ENCODE peak calls at places on chromosomes 7 and 10, in ten cellular contexts. K is A549; Z is iPS DF 6.9; A is CD8-positive, alpha-beta memory T cell; H is WTC11; X is cardiac muscle cell; F is midbrain; J is activated T-cell treated with anti-CD3 and anti-CD28 coated beads for 1 hour; N is GOT3; B is activated CD4-positive, CD25-positive, alpha-beta regulatory T cell. S is an unnamed sample.

GRCh38 chr10:68696018-68696417 is 25.0 kb upstream of the CCAR1 start:
- DNase-seq in K (no peak), Z (no peak), A (no peak), H (no peak), X (no peak), F (no peak), J (no peak), N (no peak), B (no peak), S (no peak)

GRCh38 chr10:13183625-13184024 is 22.3 kb downstream of the MCM10 start:
- DNase-seq in K (no peak), Z (no peak), A (no peak), H (no peak), X (no peak), F (no peak), J (no peak), N (no peak), B (no peak), S (no peak)

GRCh38 chr7:151727579-151728285 is 149.2 kb downstream of the PRKAG2 start:
- DNase-seq in K (peak), Z (no peak), A (peak), H (no peak), X (peak), F (no peak), J (peak), N (peak), B (no peak), S (peak)

GRCh38 chr7:73966062-73966940 is 61.7 kb upstream of the ELN start:
- DNase-seq in K (no peak), Z (no peak), A (no peak), H (no peak), X (no peak), F (no peak), J (no peak), N (no peak), B (no peak), S (no peak)

GRCh38 chr7:66415659-66416265 is 210.6 kb downstream of the TPST1 start:
- DNase-seq in K (no peak), Z (no peak), A (no peak), H (no peak), X (no peak), F (no peak), J (no peak), N (no peak), B (no peak), S (no peak)

GRCh38 chr7:70634071-70634470 is 497.9 kb upstream of the GALNT17 start:
- DNase-seq in K (no peak), Z (no peak), A (no peak), H (no peak), X (no peak), F (no peak), J (no peak), N (no peak), B (no peak), S (no peak)

GRCh38 chr10:83625831-83626360 is 513.4 kb upstream of the GHITM start:
- DNase-seq in K (no peak), Z (no peak), A (no peak), H (no peak), X (no peak), F (no peak), J (no peak), N (no peak), B (no peak), S (no peak)

GRCh38 chr10:60314306-60314940 is 75.3 kb downstream of the ANK3 start:
- DNase-seq in K (no peak), Z (no peak), A (no peak), H (no peak), X (peak), F (no peak), J (no peak), N (no peak), B (no peak), S (peak)

GRCh38 chr7:19491821-19492452 is 216.9 kb downstream of the POLR1F start:
- DNase-seq in K (peak), Z (peak), A (no peak), H (no peak), X (peak), F (peak), J (no peak), N (no peak), B (no peak), S (peak)

GRCh38 chr10:119537953-119538630 is 4.4 kb downstream of the RGS10 start:
- DNase-seq in K (no peak), Z (no peak), A (no peak), H (no peak), X (no peak), F (no peak), J (no peak), N (no peak), B (no peak), S (no peak)

GRCh38 chr10:23263441-23264164 is 71.5 kb downstream of the PTF1A start:
- DNase-seq in K (no peak), Z (no peak), A (no peak), H (no peak), X (no peak), F (no peak), J (no peak), N (no peak), B (no peak), S (no peak)

GRCh38 chr7:150390206-150390605 is 11.1 kb downstream of the ZNF775 start:
- DNase-seq in K (no peak), Z (no peak), A (no peak), H (no peak), X (no peak), F (no peak), J (no peak), N (no peak), B (no peak), S (no peak)

GRCh38 chr7:2661096-2661449 is 26.9 kb upstream of the AMZ1 start:
- DNase-seq in K (no peak), Z (no peak), A (no peak), H (no peak), X (no peak), F (no peak), J (no peak), N (no peak), B (no peak), S (no peak)

GRCh38 chr10:117420768-117421167 is 45.5 kb upstream of the PDZD8 start:
- DNase-seq in K (no peak), Z (no peak), A (no peak), H (no peak), X (no peak), F (no peak), J (no peak), N (no peak), B (no peak), S (no peak)

S was measured in AG08396.